ENCODE peak calls at places on chromosome 17, in ten cellular contexts. P, S, T, K, L, I, M, G, C and E are unnamed samples.
A peak's percentile ranks its signal among the peaks of the same experiment; 100 is the strongest.

GRCh38 chr17:34720760-34721159 is 141.4 kb downstream of the TMEM132E start:
- DNase-seq in P (no peak), S (peak; percentile 27), T (no peak), K (no peak), L (no peak), I (no peak), M (no peak), G (no peak), C (no peak), E (no peak)

GRCh38 chr17:75571197-75571884 is 16.3 kb upstream of the MYO15B start:
- DNase-seq in P (no peak), S (no peak), T (no peak), K (peak; percentile 95), L (no peak), I (no peak), M (no peak), G (no peak), C (no peak), E (peak; percentile 91)

GRCh38 chr17:75601057-75601987 is 13.7 kb downstream of the MYO15B start:
- DNase-seq in P (peak; percentile 13), S (peak; percentile 43), T (peak; percentile 61), K (peak; percentile 82), L (no peak), I (peak; percentile 81), M (no peak), G (no peak), C (peak; percentile 64), E (peak; percentile 81)

GRCh38 chr17:2484876-2485275 is 26.8 kb downstream of the METTL16 start:
- DNase-seq in P (no peak), S (peak; percentile 54), T (no peak), K (no peak), L (peak; percentile 23), I (no peak), M (no peak), G (no peak), C (no peak), E (no peak)

GRCh38 chr17:58007781-58008706 is 998 bp upstream of the SRSF1 start:
- DNase-seq in P (no peak), S (no peak), T (no peak), K (no peak), L (no peak), I (no peak), M (no peak), G (no peak), C (no peak), E (no peak)

GRCh38 chr17:30290696-30291570 is 811 bp downstream of the BLMH start:
- DNase-seq in P (peak; percentile 28), S (peak; percentile 68), T (no peak), K (peak; percentile 56), L (peak; percentile 40), I (peak; percentile 69), M (no peak), G (no peak), C (peak; percentile 45), E (peak; percentile 59)

GRCh38 chr17:82948081-82948511 is 108.3 kb upstream of the ZNF750 start:
- DNase-seq in P (no peak), S (no peak), T (no peak), K (no peak), L (no peak), I (peak; percentile 47), M (no peak), G (no peak), C (no peak), E (no peak)

GRCh38 chr17:73430165-73430680 is 118.4 kb upstream of the CDC42EP4 start:
- DNase-seq in P (no peak), S (no peak), T (no peak), K (no peak), L (no peak), I (no peak), M (no peak), G (no peak), C (no peak), E (no peak)

GRCh38 chr17:74923538-74924249 is 379 bp upstream of the OTOP2 start:
- DNase-seq in P (peak; percentile 35), S (peak; percentile 73), T (peak; percentile 78), K (peak; percentile 96), L (peak; percentile 44), I (peak; percentile 75), M (peak; percentile 11), G (no peak), C (peak; percentile 73), E (peak; percentile 87)

GRCh38 chr17:54063639-54064038 is 240.9 kb downstream of the KIF2B start:
- DNase-seq in P (no peak), S (peak; percentile 19), T (no peak), K (no peak), L (no peak), I (no peak), M (no peak), G (no peak), C (no peak), E (no peak)

GRCh38 chr17:76529643-76530488 is 7.6 kb downstream of the CYGB start:
- DNase-seq in P (peak; percentile 93), S (no peak), T (no peak), K (no peak), L (no peak), I (peak; percentile 92), M (no peak), G (peak; percentile 81), C (no peak), E (no peak)

GRCh38 chr17:39971076-39971603 is 8.3 kb downstream of the GSDMA start:
- DNase-seq in P (no peak), S (no peak), T (no peak), K (no peak), L (no peak), I (no peak), M (no peak), G (no peak), C (no peak), E (no peak)

GRCh38 chr17:82232876-82233785 is 4.3 kb downstream of the SLC16A3 start:
- DNase-seq in P (no peak), S (no peak), T (no peak), K (no peak), L (no peak), I (no peak), M (no peak), G (no peak), C (no peak), E (no peak)

GRCh38 chr17:35214631-35215273 is 20.6 kb upstream of the SLC35G3 start:
- DNase-seq in P (no peak), S (no peak), T (no peak), K (no peak), L (no peak), I (no peak), M (no peak), G (no peak), C (peak; percentile 40), E (peak; percentile 11)

GRCh38 chr17:31525801-31526549 is 134.5 kb downstream of the RAB11FIP4 start:
- DNase-seq in P (no peak), S (no peak), T (no peak), K (peak; percentile 59), L (no peak), I (no peak), M (no peak), G (no peak), C (no peak), E (no peak)

GRCh38 chr17:61353211-61353610 is 46.4 kb upstream of the TBX2 start:
- DNase-seq in P (no peak), S (no peak), T (no peak), K (no peak), L (no peak), I (no peak), M (no peak), G (no peak), C (no peak), E (no peak)

GRCh38 chr17:77140878-77141767 is at the start of gene SEC14L1:
- DNase-seq in P (peak; percentile 44), S (peak; percentile 19), T (no peak), K (peak; percentile 35), L (peak; percentile 41), I (peak; percentile 72), M (no peak), G (no peak), C (peak; percentile 33), E (no peak)

GRCh38 chr17:77723071-77723908 is 235.2 kb upstream of the TNRC6C start:
- DNase-seq in P (no peak), S (no peak), T (no peak), K (peak; percentile 5), L (no peak), I (peak; percentile 46), M (no peak), G (no peak), C (no peak), E (no peak)

GRCh38 chr17:42878123-42878880 is 22.3 kb upstream of the G6PC1 start:
- DNase-seq in P (no peak), S (no peak), T (no peak), K (no peak), L (no peak), I (no peak), M (no peak), G (no peak), C (no peak), E (no peak)

GRCh38 chr17:54891176-54891821 is 9.4 kb upstream of the TOM1L1 start:
- DNase-seq in P (peak; percentile 80), S (peak; percentile 82), T (no peak), K (peak; percentile 21), L (peak; percentile 19), I (peak; percentile 57), M (peak; percentile 73), G (peak; percentile 51), C (no peak), E (peak; percentile 20)

GRCh38 chr17:13078591-13078990 is 60.8 kb upstream of the ELAC2 start:
- DNase-seq in P (no peak), S (no peak), T (no peak), K (no peak), L (no peak), I (no peak), M (no peak), G (no peak), C (no peak), E (no peak)

GRCh38 chr17:42422412-42422957 is 571 bp downstream of the CAVIN1 start:
- DNase-seq in P (no peak), S (peak; percentile 33), T (no peak), K (peak; percentile 44), L (no peak), I (peak; percentile 50), M (peak; percentile 37), G (no peak), C (peak; percentile 39), E (peak; percentile 39)

GRCh38 chr17:38415250-38416194 is 12.7 kb upstream of the ARHGAP23 start:
- DNase-seq in P (peak; percentile 77), S (peak; percentile 34), T (no peak), K (no peak), L (no peak), I (no peak), M (no peak), G (peak; percentile 76), C (peak; percentile 9), E (peak; percentile 63)

GRCh38 chr17:28946239-28946638 is 5.1 kb downstream of the PHF12 start:
- DNase-seq in P (peak; percentile 85), S (no peak), T (no peak), K (no peak), L (peak; percentile 65), I (peak; percentile 64), M (peak; percentile 78), G (no peak), C (no peak), E (no peak)

GRCh38 chr17:18950944-18951905 is 740 bp upstream of the SLC5A10 start:
- DNase-seq in P (no peak), S (no peak), T (no peak), K (no peak), L (no peak), I (no peak), M (peak; percentile 32), G (no peak), C (no peak), E (no peak)

GRCh38 chr17:50014471-50015088 is 19.6 kb upstream of the DLX3 start:
- DNase-seq in P (no peak), S (no peak), T (no peak), K (no peak), L (no peak), I (no peak), M (no peak), G (no peak), C (no peak), E (no peak)

GRCh38 chr17:34302626-34303025 is 16.6 kb upstream of the CCL8 start:
- DNase-seq in P (no peak), S (no peak), T (no peak), K (no peak), L (no peak), I (no peak), M (no peak), G (no peak), C (no peak), E (no peak)

GRCh38 chr17:37043201-37043600 is 94.4 kb downstream of the AATF start:
- DNase-seq in P (no peak), S (no peak), T (no peak), K (no peak), L (no peak), I (no peak), M (no peak), G (no peak), C (no peak), E (no peak)